ENCODE peak calls at places on chromosomes 5 and 9, in five cellular contexts. F is H1, G is NT2/D1, D is HepG2, H is GM12878. V is an unnamed sample.

GRCh38 chr5:146731909-146732659 is 146.5 kb downstream of the PPP2R2B start:
- DNase-seq in F (no peak), G (peak; percentile 8), D (no peak), H (no peak), V (no peak)

GRCh38 chr5:170327168-170327567 is 29.6 kb upstream of the LCP2 start:
- DNase-seq in F (no peak), G (no peak), D (no peak), H (no peak), V (no peak)

GRCh38 chr5:68681929-68682328 is 411.9 kb upstream of the SLC30A5 start:
- DNase-seq in F (no peak), G (no peak), D (no peak), H (no peak), V (no peak)

GRCh38 chr5:90873033-90873517 is 314.5 kb downstream of the ADGRV1 start:
- DNase-seq in F (no peak), G (no peak), D (no peak), H (no peak), V (no peak)

GRCh38 chr5:17132444-17133083 is 84.9 kb upstream of the BASP1 start:
- DNase-seq in F (no peak), G (no peak), D (no peak), H (no peak), V (peak; percentile 43)

GRCh38 chr5:34740306-34740891 is 84.3 kb downstream of the RAI14 start:
- DNase-seq in F (no peak), G (no peak), D (no peak), H (no peak), V (no peak)

GRCh38 chr5:128237504-128237903 is 153.9 kb downstream of the SLC12A2 start:
- DNase-seq in F (no peak), G (no peak), D (no peak), H (no peak), V (peak; percentile 33)

GRCh38 chr5:67058998-67059746 is 137.4 kb downstream of the CD180 start:
- DNase-seq in F (peak; percentile 55), G (no peak), D (no peak), H (no peak), V (no peak)

GRCh38 chr5:168128556-168128955 is 162.9 kb upstream of the WWC1 start:
- DNase-seq in F (no peak), G (no peak), D (no peak), H (no peak), V (no peak)

GRCh38 chr5:109567374-109568044 is 122.2 kb upstream of the MAN2A1 start:
- DNase-seq in F (no peak), G (no peak), D (peak; percentile 10), H (no peak), V (no peak)

GRCh38 chr9:10921671-10922070 is 308.9 kb upstream of the PTPRD start:
- DNase-seq in F (no peak), G (peak; percentile 62), D (no peak), H (no peak), V (no peak)

GRCh38 chr5:103428411-103428871 is 134.1 kb downstream of the NUDT12 start:
- DNase-seq in F (no peak), G (no peak), D (peak; percentile 27), H (no peak), V (no peak)

GRCh38 chr9:111599092-111599947 is at the start of gene PTGR1:
- DNase-seq in F (peak; percentile 83), G (peak; percentile 77), D (peak; percentile 35), H (no peak), V (no peak)

GRCh38 chr9:73131376-73131775 is 20.3 kb upstream of the ANXA1 start:
- DNase-seq in F (no peak), G (no peak), D (no peak), H (no peak), V (no peak)

GRCh38 chr9:78297672-78297961 is 692 bp downstream of the PSAT1 start:
- DNase-seq in F (no peak), G (no peak), D (no peak), H (no peak), V (no peak)

GRCh38 chr5:135353952-135354721 is 44.9 kb downstream of the MACROH2A1 start:
- DNase-seq in F (no peak), G (no peak), D (no peak), H (no peak), V (no peak)

GRCh38 chr9:100584951-100585350 is 7.1 kb downstream of the CAVIN4 start:
- DNase-seq in F (no peak), G (no peak), D (no peak), H (no peak), V (no peak)

GRCh38 chr9:99026271-99026955 is 78.5 kb upstream of the TGFBR1 start:
- DNase-seq in F (no peak), G (no peak), D (no peak), H (no peak), V (no peak)

GRCh38 chr5:60437308-60437707 is 262.7 kb downstream of the DEPDC1B start:
- DNase-seq in F (no peak), G (no peak), D (no peak), H (no peak), V (no peak)

GRCh38 chr5:88142801-88143692 is 125.6 kb downstream of the TMEM161B start:
- DNase-seq in F (peak; percentile 46), G (no peak), D (no peak), H (no peak), V (no peak)

GRCh38 chr5:145936401-145937131 is at the start of gene SH3RF2:
- DNase-seq in F (peak; percentile 95), G (peak; percentile 84), D (peak; percentile 67), H (no peak), V (peak; percentile 79)

GRCh38 chr9:133701321-133701980 is 36.7 kb downstream of the SARDH start:
- DNase-seq in F (no peak), G (no peak), D (no peak), H (no peak), V (no peak)

GRCh38 chr5:143398451-143399237 is 4.8 kb downstream of the NR3C1 start:
- DNase-seq in F (no peak), G (no peak), D (peak; percentile 31), H (no peak), V (no peak)

GRCh38 chr9:131228096-131228495 is 48.2 kb downstream of the FAM78A start:
- DNase-seq in F (no peak), G (no peak), D (no peak), H (no peak), V (no peak)
- TF ChIP-seq SUZ12 in F (no peak), G (no peak), D (no peak), H (no peak), V (no peak)

GRCh38 chr9:118238139-118238538 is 533.9 kb downstream of the TLR4 start:
- DNase-seq in F (no peak), G (no peak), D (no peak), H (no peak), V (no peak)
- TF ChIP-seq SUZ12 in F (no peak), G (no peak), D (no peak), H (no peak), V (no peak)

GRCh38 chr5:43367453-43367852 is 44.7 kb downstream of the CCL28 start:
- DNase-seq in F (no peak), G (no peak), D (no peak), H (no peak), V (no peak)
- TF ChIP-seq SUZ12 in F (no peak), G (no peak), D (no peak), H (no peak), V (no peak)

DNA sequence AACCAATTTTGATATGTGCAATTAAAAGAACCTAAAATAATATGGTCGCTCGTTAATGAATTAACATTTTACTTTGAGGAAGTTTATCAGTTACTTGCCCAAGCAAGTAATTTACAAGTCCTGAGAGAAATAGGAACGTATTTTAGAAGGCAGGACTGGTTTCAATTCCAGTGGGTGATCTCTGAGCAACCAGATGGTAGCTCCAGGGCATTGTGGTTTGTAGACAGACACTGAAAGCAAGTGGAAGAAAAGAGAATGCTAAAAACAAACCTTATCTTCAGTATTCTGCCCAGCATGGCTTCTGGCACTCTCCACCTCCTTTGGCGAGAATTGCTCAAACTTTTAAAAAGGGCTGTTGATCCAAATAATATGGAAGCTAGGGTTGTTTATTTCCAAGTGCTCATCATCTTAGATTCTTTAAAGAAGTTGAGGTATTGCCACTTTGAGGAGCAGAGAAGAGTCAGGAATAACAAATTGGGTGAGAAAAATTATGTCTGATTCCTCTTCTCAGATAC is 31.8 kb upstream of the ERAP2 start:
- DNase-seq in F (no peak), G (no peak), D (no peak), H (no peak), V (no peak)
- TF ChIP-seq SUZ12 in F (no peak), G (no peak), D (no peak), H (no peak), V (no peak)

DNA sequence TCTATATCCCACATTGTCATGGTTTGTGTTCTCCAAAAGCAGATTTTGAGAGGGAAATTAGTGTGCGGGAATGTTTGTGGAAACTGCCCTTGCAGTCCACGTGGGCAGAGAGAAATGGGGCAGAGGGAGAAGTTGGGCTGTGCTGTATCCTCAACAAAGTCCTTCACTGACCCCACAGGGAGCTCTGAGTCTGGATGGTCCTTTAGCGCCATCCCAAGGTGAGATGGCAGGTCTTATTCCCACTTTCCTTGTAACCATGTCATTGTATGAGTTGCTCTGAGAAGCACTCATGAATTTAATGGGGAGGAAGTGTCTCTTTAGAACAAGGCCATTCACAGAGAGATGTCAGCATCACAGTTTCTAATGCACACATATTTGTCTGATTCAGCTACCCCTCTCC is 127.1 kb downstream of the ANKRD18B start:
- DNase-seq in F (no peak), G (no peak), D (no peak), H (no peak), V (no peak)
- TF ChIP-seq SUZ12 in F (no peak), G (no peak), D (no peak), H (no peak), V (no peak)

GRCh38 chr5:156883316-156883875 is 33.3 kb downstream of the PPP1R2B start:
- DNase-seq in F (no peak), G (no peak), D (no peak), H (no peak), V (no peak)

GRCh38 chr5:156879665-156880285 is 29.7 kb downstream of the PPP1R2B start:
- DNase-seq in F (no peak), G (no peak), D (no peak), H (peak; percentile 39), V (no peak)
- TF ChIP-seq SUZ12 in F (no peak), G (no peak), D (no peak), H (no peak), V (no peak)

GRCh38 chr5:120771181-120771580 is 307.1 kb downstream of the PRR16 start:
- DNase-seq in F (no peak), G (no peak), D (no peak), H (no peak), V (no peak)

GRCh38 chr5:120769291-120769872 is 305.3 kb downstream of the PRR16 start:
- DNase-seq in F (no peak), G (no peak), D (no peak), H (no peak), V (no peak)

GRCh38 chr5:120765189-120765588 is 301.1 kb downstream of the PRR16 start:
- DNase-seq in F (no peak), G (no peak), D (no peak), H (no peak), V (no peak)

GRCh38 chr5:120767171-120767820 is 303.2 kb downstream of the PRR16 start:
- DNase-seq in F (no peak), G (no peak), D (no peak), H (no peak), V (no peak)
- TF ChIP-seq SUZ12 in F (no peak), G (no peak), D (no peak), H (no peak), V (no peak)

DNA sequence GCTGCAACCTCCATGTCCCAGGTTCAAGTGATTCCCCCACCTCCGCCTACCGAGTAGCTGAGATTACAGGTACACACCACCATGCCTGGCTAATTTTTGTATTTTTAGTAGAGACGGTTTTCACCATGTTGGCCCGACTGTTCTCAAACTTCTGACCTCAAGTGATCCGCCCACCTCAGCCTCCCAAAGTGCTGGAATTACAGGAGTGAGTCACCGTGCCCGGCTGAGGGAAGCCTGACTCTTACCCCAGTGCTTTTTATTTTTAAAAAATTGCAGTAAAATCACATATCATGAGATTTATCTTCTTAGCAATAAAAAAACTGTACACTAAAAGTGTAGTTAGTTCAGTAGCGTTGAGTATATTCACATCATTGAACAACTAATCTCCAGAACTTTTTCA is 105.3 kb downstream of the SLIT3 start:
- DNase-seq in F (no peak), G (no peak), D (no peak), H (no peak), V (no peak)
- TF ChIP-seq SUZ12 in F (no peak), G (no peak), D (no peak), H (no peak), V (no peak)

V was measured in HEK293T.